ENCODE peak calls at places on chromosomes 6 and 20, in four cellular contexts. M, S, Q and D are unnamed samples.

GRCh38 chr6:130620338-130620781 is 206.8 kb upstream of the SMLR1 start:
- DNase-seq in M (peak; percentile 62), S (no peak), Q (no peak), D (no peak)

GRCh38 chr6:65059568-65059967 is 647.5 kb downstream of the EYS start:
- DNase-seq in M (no peak), S (no peak), Q (no peak), D (no peak)

GRCh38 chr20:49384437-49385434 is 97.7 kb downstream of the KCNB1 start:
- DNase-seq in M (peak; percentile 15), S (peak; percentile 84), Q (peak; percentile 98), D (peak; percentile 59)

GRCh38 chr20:50713677-50714101 is 17.7 kb upstream of the PARD6B start:
- DNase-seq in M (peak; percentile 52), S (peak; percentile 59), Q (peak; percentile 87), D (no peak)

GRCh38 chr6:102127253-102127652 is 733.7 kb downstream of the GRIK2 start:
- DNase-seq in M (no peak), S (no peak), Q (no peak), D (no peak)

GRCh38 chr6:89409461-89410035 is 2.5 kb downstream of the RRAGD start:
- DNase-seq in M (no peak), S (no peak), Q (no peak), D (no peak)

GRCh38 chr6:152858151-152858550 is 107.6 kb downstream of the VIP start:
- DNase-seq in M (no peak), S (no peak), Q (no peak), D (no peak)

GRCh38 chr6:154590770-154591169 is 80.3 kb upstream of the CNKSR3 start:
- DNase-seq in M (no peak), S (no peak), Q (no peak), D (no peak)

GRCh38 chr6:104572901-104573300 is 286.8 kb downstream of the HACE1 start:
- DNase-seq in M (no peak), S (no peak), Q (no peak), D (no peak)

GRCh38 chr6:87054143-87054833 is 40.6 kb downstream of the CGA start:
- DNase-seq in M (no peak), S (no peak), Q (no peak), D (no peak)

GRCh38 chr6:31308050-31308844 is 36.4 kb upstream of the HLA-C start:
- DNase-seq in M (no peak), S (peak; percentile 9), Q (peak; percentile 83), D (no peak)

GRCh38 chr6:91166271-91166670 is 579.4 kb upstream of the MAP3K7 start:
- DNase-seq in M (peak; percentile 55), S (no peak), Q (no peak), D (no peak)

GRCh38 chr6:5672581-5673011 is 334.1 kb downstream of the NRN1 start:
- DNase-seq in M (peak; percentile 91), S (peak; percentile 34), Q (peak; percentile 49), D (no peak)

GRCh38 chr20:2301164-2301622 is 5.4 kb downstream of the TGM3 start:
- DNase-seq in M (peak; percentile 17), S (peak; percentile 55), Q (no peak), D (no peak)

GRCh38 chr20:57986776-57987175 is 241.7 kb downstream of the ANKRD60 start:
- DNase-seq in M (no peak), S (no peak), Q (no peak), D (no peak)

GRCh38 chr6:156174026-156174880 is 602.9 kb upstream of the ARID1B start:
- DNase-seq in M (no peak), S (no peak), Q (no peak), D (no peak)

GRCh38 chr6:142763205-142763604 is 181.8 kb downstream of the HIVEP2 start:
- DNase-seq in M (peak; percentile 90), S (no peak), Q (no peak), D (peak; percentile 52)

GRCh38 chr6:101230866-101231265 is 162.6 kb upstream of the GRIK2 start:
- DNase-seq in M (no peak), S (no peak), Q (no peak), D (no peak)

GRCh38 chr6:14121936-14122344 is 4.4 kb downstream of the CD83 start:
- DNase-seq in M (no peak), S (no peak), Q (no peak), D (no peak)

GRCh38 chr6:39937686-39938333 is 3.5 kb upstream of the MOCS1 start:
- DNase-seq in M (no peak), S (no peak), Q (no peak), D (no peak)

GRCh38 chr6:37807656-37808055 is 11.9 kb upstream of the ZFAND3 start:
- DNase-seq in M (no peak), S (no peak), Q (peak; percentile 57), D (peak; percentile 86)

GRCh38 chr20:53809728-53810365 is 216.2 kb upstream of the ZNF217 start:
- DNase-seq in M (no peak), S (no peak), Q (no peak), D (no peak)

GRCh38 chr6:158758464-158758863 is 60.7 kb downstream of the EZR start:
- DNase-seq in M (peak; percentile 18), S (peak; percentile 68), Q (peak; percentile 86), D (no peak)

GRCh38 chr6:52664185-52664990 is 6.5 kb upstream of the TMEM14A start:
- DNase-seq in M (peak; percentile 94), S (peak; percentile 95), Q (peak; percentile 98), D (peak; percentile 90)

GRCh38 chr6:123418101-123418500 is 218.6 kb downstream of the TRDN start:
- DNase-seq in M (no peak), S (peak; percentile 8), Q (no peak), D (no peak)

GRCh38 chr6:42984924-42985475 is 630 bp downstream of the PPP2R5D start:
- DNase-seq in M (peak; percentile 11), S (peak; percentile 33), Q (peak; percentile 76), D (no peak)

GRCh38 chr20:61185841-61186601 is 66.0 kb upstream of the CDH4 start:
- DNase-seq in M (peak; percentile 98), S (peak; percentile 50), Q (no peak), D (no peak)

GRCh38 chr20:36101201-36101600 is 53.3 kb upstream of the EPB41L1 start:
- DNase-seq in M (no peak), S (peak; percentile 53), Q (no peak), D (no peak)

GRCh38 chr20:22490287-22491187 is 93.8 kb downstream of the FOXA2 start:
- DNase-seq in M (no peak), S (peak; percentile 92), Q (peak; percentile 89), D (no peak)

GRCh38 chr6:137237413-137238170 is 18.4 kb upstream of the IFNGR1 start:
- DNase-seq in M (peak; percentile 87), S (peak; percentile 62), Q (no peak), D (no peak)

GRCh38 chr6:157961116-157961515 is 20.5 kb upstream of the SYNJ2 start:
- DNase-seq in M (no peak), S (no peak), Q (no peak), D (no peak)

GRCh38 chr20:17525650-17526049 is 5.5 kb downstream of the BFSP1 start:
- DNase-seq in M (peak; percentile 31), S (peak; percentile 44), Q (peak; percentile 81), D (no peak)

GRCh38 chr6:113662688-113663333 is 194.3 kb upstream of the MARCKS start:
- DNase-seq in M (no peak), S (no peak), Q (no peak), D (no peak)

GRCh38 chr6:151400473-151400872 is 9.1 kb upstream of the ZBTB2 start:
- DNase-seq in M (peak; percentile 74), S (no peak), Q (no peak), D (no peak)

GRCh38 chr6:82686719-82687118 is 323.1 kb downstream of the TPBG start:
- DNase-seq in M (no peak), S (no peak), Q (no peak), D (no peak)
- H3K27ac ChIP-seq in M (no peak overlapping the region), S (no peak overlapping the region), Q (no peak overlapping the region), D (no peak overlapping the region)

DNA sequence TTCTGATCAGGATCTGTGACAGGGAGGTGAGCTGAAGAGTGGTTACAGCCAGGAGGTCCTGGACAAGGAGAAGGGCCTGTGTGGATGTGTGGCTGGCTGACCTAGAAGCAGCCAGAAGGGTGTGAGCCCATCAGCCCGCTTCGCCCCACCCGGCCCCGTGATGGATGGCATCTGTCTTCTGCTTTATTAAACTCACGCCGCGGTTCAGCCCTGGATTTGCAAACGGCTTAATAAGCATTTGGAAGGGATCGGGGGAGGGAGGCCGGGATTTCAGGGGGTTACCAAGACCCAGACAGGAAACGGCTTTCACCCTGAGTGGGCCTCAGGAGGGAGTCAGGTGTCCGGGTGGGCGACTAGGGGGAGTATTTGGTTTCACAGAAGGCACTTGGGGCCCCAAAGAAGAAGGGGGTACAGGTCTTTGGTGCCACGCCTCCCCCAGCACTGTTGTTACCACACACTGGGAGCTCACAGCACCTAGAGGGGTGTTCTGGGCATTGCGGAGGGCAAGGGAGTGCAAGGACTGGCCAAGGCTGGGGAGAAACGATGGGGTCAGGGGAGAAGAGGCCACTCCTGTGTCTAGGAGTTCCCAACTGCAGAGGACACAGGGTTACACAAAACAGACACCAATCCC is 53.8 kb upstream of the FOXP4 start:
- DNase-seq in M (no peak), S (no peak), Q (no peak), D (no peak)
- H3K27me3 ChIP-seq in M (peaks cover 7% of the 10 kb centered on the region), S (no peaks in the 10 kb centered on the region), Q (no peaks in the 10 kb centered on the region), D (no peaks in the 10 kb centered on the region)

DNA sequence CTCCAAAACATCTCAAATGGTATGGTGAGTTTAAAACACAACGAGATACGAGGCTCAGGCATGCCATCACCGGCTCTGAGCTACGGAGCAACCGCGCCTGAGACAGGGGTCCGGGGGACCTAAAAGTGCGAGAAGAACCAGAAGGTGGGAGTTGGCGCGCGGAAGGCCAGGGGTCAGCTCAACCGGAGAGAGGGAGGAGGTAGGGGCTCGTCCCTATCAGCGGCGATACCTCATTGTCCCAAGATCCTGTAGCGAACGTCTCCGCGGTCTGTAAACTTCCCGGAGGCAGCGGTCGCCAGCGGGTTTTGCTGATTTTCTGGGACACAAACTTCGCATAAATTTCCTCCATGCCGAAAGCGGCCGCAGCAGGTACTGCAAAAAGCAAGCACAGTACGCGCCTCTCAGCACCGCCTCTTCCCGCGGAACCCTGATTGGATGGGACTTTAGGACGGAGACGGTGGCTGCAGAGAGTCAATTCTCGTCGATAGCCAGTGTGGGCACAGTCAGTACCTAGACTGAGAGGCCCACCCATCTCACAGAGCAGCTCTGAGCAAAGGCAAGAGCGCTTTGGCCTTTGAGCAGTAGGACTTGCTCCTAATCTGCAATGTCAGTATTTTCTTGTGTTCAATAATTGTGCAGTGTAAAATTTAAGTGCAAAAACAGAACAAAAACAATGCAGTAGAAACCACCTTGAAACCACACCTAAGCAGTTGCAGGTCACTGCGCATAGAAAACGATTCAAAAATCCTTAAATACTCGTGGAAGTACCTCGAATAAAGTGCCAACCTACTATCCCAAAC is at the start of gene NUP43:
- DNase-seq in M (peak; percentile 95), S (peak; percentile 92), Q (peak; percentile 98), D (peak; percentile 94)
- H3K27ac ChIP-seq in M (peak within 1 kb of the TSS; percentile 72), S (peak within 1 kb of the TSS; percentile 72), Q (no peak within 1 kb of the TSS), D (peak within 1 kb of the TSS; percentile 82)

DNA sequence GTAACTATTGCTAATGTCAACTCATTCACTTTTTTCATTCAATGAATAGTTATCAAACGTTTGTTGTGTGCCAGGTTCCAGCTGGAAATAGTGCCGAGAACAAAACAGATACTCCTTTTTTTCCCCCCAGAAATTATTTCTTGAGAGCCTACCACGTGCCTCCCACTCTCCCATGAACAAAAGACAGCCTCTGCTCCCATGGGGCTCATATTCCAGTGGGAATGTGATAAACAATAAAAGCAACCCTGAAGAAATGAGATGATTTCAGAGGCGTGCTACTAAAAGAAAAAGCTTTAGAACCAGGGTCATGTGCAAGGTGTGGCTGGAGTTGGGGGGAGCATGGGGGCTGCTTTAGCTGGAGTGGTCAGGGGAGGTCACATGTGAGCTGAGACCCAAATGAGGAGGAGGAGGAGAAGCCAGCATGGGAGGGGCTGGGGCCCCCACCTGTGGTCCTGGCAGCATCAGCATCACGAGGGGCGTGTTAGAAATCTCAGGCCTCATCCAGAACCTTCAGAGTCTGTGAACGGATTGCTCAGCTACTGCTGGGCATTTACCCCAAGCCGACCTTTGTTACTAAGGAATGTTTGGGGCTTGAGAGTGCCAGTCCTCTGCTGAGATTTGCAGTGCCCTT is 157.4 kb downstream of the EYA2 start:
- DNase-seq in M (no peak), S (no peak), Q (no peak), D (no peak)
- H3K27me3 ChIP-seq in M (no peaks in the 10 kb centered on the region), S (peaks cover 4% of the 10 kb centered on the region), Q (no peaks in the 10 kb centered on the region), D (no peaks in the 10 kb centered on the region)

GRCh38 chr20:10665791-10666190 is 8.0 kb downstream of the JAG1 start:
- DNase-seq in M (no peak), S (no peak), Q (peak; percentile 63), D (no peak)
- H3K27ac ChIP-seq in M (no peak overlapping the region), S (peak overlapping the region; percentile 60), Q (peak overlapping the region; percentile 55), D (no peak overlapping the region)